ENCODE peak calls at places on chromosomes 12 and 14, in four cellular contexts. G, K, T and Q are unnamed samples.
A peak's percentile ranks its signal among the peaks of the same experiment; 100 is the strongest.

GRCh38 chr12:47391566-47391965 is 311.8 kb upstream of the AMIGO2 start:
- DNase-seq in G (no peak), K (no peak), T (no peak), Q (no peak)

GRCh38 chr12:51970904-51971646 is 19.6 kb downstream of the ACVR1B start:
- DNase-seq in G (peak; percentile 42), K (peak; percentile 23), T (peak; percentile 59), Q (peak; percentile 65)

GRCh38 chr12:41795066-41795465 is 349.6 kb downstream of the GXYLT1 start:
- DNase-seq in G (peak; percentile 31), K (no peak), T (peak; percentile 4), Q (no peak)

GRCh38 chr12:16076553-16076952 is 165.4 kb downstream of the DERA start:
- DNase-seq in G (peak; percentile 41), K (peak; percentile 58), T (peak; percentile 66), Q (peak; percentile 72)

GRCh38 chr12:88375960-88376305 is 204.3 kb downstream of the KITLG start:
- DNase-seq in G (no peak), K (no peak), T (peak; percentile 15), Q (no peak)

GRCh38 chr12:30836656-30837445 is 82.1 kb upstream of the CAPRIN2 start:
- DNase-seq in G (no peak), K (no peak), T (peak; percentile 58), Q (no peak)

GRCh38 chr14:82447586-82447985 is 913.9 kb upstream of the SEL1L start:
- DNase-seq in G (no peak), K (no peak), T (no peak), Q (peak; percentile 52)

GRCh38 chr12:31759621-31760459 is 31.0 kb upstream of the AMN1 start:
- DNase-seq in G (no peak), K (no peak), T (no peak), Q (no peak)

GRCh38 chr12:87140257-87140656 is 884.1 kb upstream of the MGAT4C start:
- DNase-seq in G (peak; percentile 85), K (no peak), T (no peak), Q (no peak)

GRCh38 chr14:92902726-92903125 is 20.2 kb upstream of the CHGA start:
- DNase-seq in G (no peak), K (no peak), T (no peak), Q (peak; percentile 69)
- TF ChIP-seq EZH2 in G (no peak), K (no peak), T (no peak), Q (no peak)

GRCh38 chr12:113385282-113385882 is 18.3 kb downstream of the SDS start:
- DNase-seq in G (no peak), K (no peak), T (no peak), Q (no peak)

GRCh38 chr12:113387631-113388030 is 16.1 kb downstream of the SDS start:
- DNase-seq in G (no peak), K (no peak), T (no peak), Q (no peak)

GRCh38 chr12:113382206-113382605 is 21.5 kb downstream of the SDS start:
- DNase-seq in G (peak; percentile 10), K (no peak), T (no peak), Q (no peak)

GRCh38 chr12:113386866-113387566 is 16.7 kb downstream of the SDS start:
- DNase-seq in G (no peak), K (no peak), T (no peak), Q (no peak)

DNA sequence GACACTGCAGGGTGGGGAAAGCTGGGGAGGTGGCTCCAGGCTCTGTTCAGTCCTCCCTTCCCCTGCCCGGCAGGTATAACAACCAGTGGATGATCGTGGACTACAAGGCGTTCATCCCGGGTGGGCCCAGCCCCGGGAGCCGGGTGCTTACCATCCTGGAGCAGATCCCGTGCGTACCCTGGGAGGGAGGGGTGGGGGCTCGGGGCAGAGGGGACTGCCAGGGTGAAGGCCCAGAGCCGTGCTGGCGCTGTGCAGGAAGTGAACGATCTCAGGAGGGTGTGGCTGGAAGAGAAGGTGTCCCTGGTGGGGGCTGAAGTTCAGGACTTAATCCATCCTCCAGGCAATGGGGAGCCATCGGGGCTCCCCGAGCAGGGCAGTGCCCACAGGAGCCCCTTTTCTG is 18.9 kb downstream of the SDS start:
- DNase-seq in G (no peak), K (no peak), T (no peak), Q (no peak)
- H3K9ac ChIP-seq in G (no peak overlapping the region), K (no peak overlapping the region), T (no peak overlapping the region), Q (no peak overlapping the region)

GRCh38 chr12:132834181-132834711 is 5.6 kb upstream of the GOLGA3 start:
- DNase-seq in G (no peak), K (no peak), T (no peak), Q (no peak)
- TF ChIP-seq EZH2phosphoT487 in G (no peak), K (no peak), T (no peak), Q (no peak)

GRCh38 chr14:99792551-99793212 is 531 bp upstream of the EML1 start:
- DNase-seq in G (peak; percentile 66), K (no peak), T (no peak), Q (peak; percentile 52)
- TF ChIP-seq EZH2 in G (no peak), K (no peak), T (no peak), Q (no peak)

GRCh38 chr14:101511199-101511598 is 50.1 kb upstream of the DIO3 start:
- DNase-seq in G (no peak), K (no peak), T (no peak), Q (no peak)
- H3K9ac ChIP-seq in G (no peak overlapping the region), K (no peak overlapping the region), T (no peak overlapping the region), Q (no peak overlapping the region)

GRCh38 chr12:45343269-45344051 is 127.6 kb downstream of the ANO6 start:
- DNase-seq in G (peak; percentile 77), K (no peak), T (peak; percentile 62), Q (no peak)
- TF ChIP-seq EZH2phosphoT487 in G (no peak), K (no peak), T (no peak), Q (no peak)

GRCh38 chr14:61659582-61659981 is 35.7 kb upstream of the HIF1A start:
- DNase-seq in G (peak; percentile 54), K (no peak), T (peak; percentile 37), Q (no peak)
- TF ChIP-seq EZH2 in G (no peak), K (no peak), T (no peak), Q (no peak)